ENCODE peak calls at places on chromosomes 6 and 20, in five cellular contexts. K, V, N, Y and J are unnamed samples.

GRCh38 chr20:21396045-21396893 is 1.1 kb downstream of the NKX2-4 start:
- DNase-seq in V (no peak), Y (no peak), N (no peak), K (no peak), J (peak)

GRCh38 chr6:37004044-37004984 is 1.1 kb upstream of the FGD2 start:
- DNase-seq in N (no peak), K (no peak), Y (no peak), V (no peak), J (no peak)

GRCh38 chr6:113147544-113147943 is 709.6 kb upstream of the MARCKS start:
- DNase-seq in N (no peak), V (no peak), K (no peak), Y (no peak), J (no peak)

GRCh38 chr6:91633374-91634184 is 1046.7 kb upstream of the MAP3K7 start:
- DNase-seq in N (no peak), K (no peak), Y (no peak), V (no peak), J (no peak)

GRCh38 chr6:39057251-39058155 is 8.9 kb downstream of the GLP1R start:
- DNase-seq in K (peak), N (no peak), V (no peak), Y (no peak), J (no peak)

GRCh38 chr6:26104457-26105108 is 17.4 kb downstream of the HFE start:
- DNase-seq in N (peak), V (no peak), K (no peak), Y (no peak), J (peak)

GRCh38 chr6:25981529-25982263 is 19.1 kb downstream of the TRIM38 start:
- DNase-seq in K (no peak), V (no peak), Y (no peak), N (no peak), J (peak)

GRCh38 chr20:45821942-45822341 is 5.2 kb downstream of the TNNC2 start:
- DNase-seq in K (no peak), N (no peak), V (no peak), Y (no peak), J (peak)

GRCh38 chr6:25122001-25122400 is 157.2 kb upstream of the CARMIL1 start:
- DNase-seq in Y (no peak), K (no peak), V (no peak), N (peak), J (peak)